ENCODE peak calls at places on chromosomes 12 and 14, in five cellular contexts. T is stomach, Q is suprapubic skin, F is HepG2, O is A549. W is an unnamed sample.
A peak's percentile ranks its signal among the peaks of the same experiment; 100 is the strongest.

GRCh38 chr12:132604108-132605054 is 6.0 kb downstream of the LRCOL1 start:
- DNase-seq in T (no peak), Q (no peak), F (no peak), O (no peak), W (no peak)

GRCh38 chr12:126432780-126433179 is 1367.5 kb downstream of the AACS start:
- DNase-seq in T (no peak), Q (no peak), F (no peak), O (no peak), W (no peak)

GRCh38 chr12:132078190-132078589 is 65.9 kb downstream of the DDX51 start:
- DNase-seq in T (no peak), Q (no peak), F (no peak), O (no peak), W (no peak)

GRCh38 chr14:94864421-94865195 is 94.7 kb upstream of the GSC start:
- DNase-seq in T (no peak), Q (no peak), F (no peak), O (no peak), W (no peak)

GRCh38 chr14:79600406-79600805 is 610.9 kb downstream of the DIO2 start:
- DNase-seq in T (no peak), Q (no peak), F (no peak), O (no peak), W (no peak)

GRCh38 chr14:30214456-30215090 is 286.9 kb upstream of the PRKD1 start:
- DNase-seq in T (no peak), Q (no peak), F (peak; percentile 75), O (peak; percentile 14), W (peak; percentile 24)

GRCh38 chr12:57215668-57216013 is 953 bp upstream of the NXPH4 start:
- DNase-seq in T (no peak), Q (no peak), F (no peak), O (no peak), W (no peak)

GRCh38 chr14:83347874-83348273 is 1814.2 kb upstream of the SEL1L start:
- DNase-seq in T (no peak), Q (no peak), F (no peak), O (no peak), W (no peak)

GRCh38 chr14:69281450-69282169 is 21.7 kb downstream of the GALNT16 start:
- DNase-seq in T (no peak), Q (no peak), F (no peak), O (no peak), W (no peak)

GRCh38 chr12:26135010-26135420 is 10.2 kb upstream of the BHLHE41 start:
- DNase-seq in T (peak; percentile 60), Q (no peak), F (no peak), O (no peak), W (peak; percentile 90)

GRCh38 chr12:46430340-46430948 is 57.9 kb upstream of the SLC38A2 start:
- DNase-seq in T (no peak), Q (no peak), F (peak; percentile 95), O (peak; percentile 74), W (no peak)

GRCh38 chr12:42099433-42099832 is 45.2 kb downstream of the GXYLT1 start:
- DNase-seq in T (no peak), Q (no peak), F (no peak), O (no peak), W (no peak)

GRCh38 chr12:29700761-29701481 is 82.8 kb downstream of the TMTC1 start:
- DNase-seq in T (no peak), Q (no peak), F (no peak), O (no peak), W (no peak)

GRCh38 chr14:103404920-103405319 is 19.7 kb downstream of the MARK3 start:
- DNase-seq in T (peak; percentile 74), Q (no peak), F (no peak), O (no peak), W (peak; percentile 89)

GRCh38 chr12:120006248-120006975 is 17.4 kb downstream of the BICDL1 start:
- DNase-seq in T (no peak), Q (no peak), F (no peak), O (no peak), W (no peak)

GRCh38 chr12:80494836-80495235 is 50.8 kb downstream of the PTPRQ start:
- DNase-seq in T (no peak), Q (no peak), F (no peak), O (no peak), W (no peak)

GRCh38 chr14:57835751-57836150 is 30.1 kb downstream of the SLC35F4 start:
- DNase-seq in T (no peak), Q (no peak), F (no peak), O (no peak), W (no peak)

GRCh38 chr12:52400906-52401305 is 5.2 kb downstream of the KRT82 start:
- DNase-seq in T (no peak), Q (no peak), F (no peak), O (no peak), W (no peak)

GRCh38 chr12:104743181-104743580 is 214.9 kb downstream of the SLC41A2 start:
- DNase-seq in T (no peak), Q (no peak), F (no peak), O (no peak), W (no peak)

GRCh38 chr12:75561921-75562320 is 50.5 kb upstream of the KRR1 start:
- DNase-seq in T (no peak), Q (no peak), F (no peak), O (no peak), W (no peak)

GRCh38 chr12:96233941-96234461 is 39.8 kb downstream of the ELK3 start:
- DNase-seq in T (peak; percentile 55), Q (peak; percentile 97), F (no peak), O (no peak), W (peak; percentile 66)

GRCh38 chr12:24414421-24414820 is 465.0 kb upstream of the SOX5 start:
- DNase-seq in T (no peak), Q (no peak), F (no peak), O (no peak), W (no peak)

GRCh38 chr12:26863515-26863914 is 30.5 kb upstream of the ITPR2 start:
- DNase-seq in T (no peak), Q (no peak), F (no peak), O (no peak), W (no peak)

GRCh38 chr14:65421201-65421981 is 8.9 kb downstream of the FUT8 start:
- DNase-seq in T (no peak), Q (no peak), F (no peak), O (no peak), W (no peak)
- TF ChIP-seq POLR2A in T (no peak), Q (no peak), F (no peak), O (no peak), W (no peak)

DNA sequence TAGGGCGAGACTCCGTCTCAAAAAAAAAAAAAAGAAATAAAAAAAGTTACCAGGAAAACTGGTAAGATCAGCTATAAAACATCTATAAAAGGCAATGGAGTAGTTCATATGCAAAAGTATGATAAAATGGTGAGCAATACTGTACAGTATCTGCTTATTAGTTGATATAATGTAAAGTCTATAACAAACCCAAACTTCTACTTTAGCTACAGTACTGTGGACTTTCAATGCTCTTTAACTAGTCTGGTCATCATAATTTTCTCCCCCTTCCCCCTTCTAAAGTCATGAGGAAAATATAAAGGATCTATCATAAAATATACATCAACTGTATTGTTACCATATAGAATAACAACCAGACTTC is 43.6 kb downstream of the MDM2 start:
- DNase-seq in T (no peak), Q (no peak), F (no peak), O (no peak), W (no peak)
- TF ChIP-seq POLR2A in T (no peak), Q (no peak), F (no peak), O (no peak), W (no peak)

GRCh38 chr14:23030936-23031335 is 3.8 kb downstream of the PSMB5 start:
- DNase-seq in T (no peak), Q (no peak), F (no peak), O (no peak), W (no peak)

GRCh38 chr14:23033801-23034497 is 751 bp downstream of the PSMB5 start:
- DNase-seq in T (no peak), Q (no peak), F (no peak), O (no peak), W (no peak)

GRCh38 chr14:23040100-23040499 is 1.9 kb upstream of the PSMB11 start:
- DNase-seq in T (no peak), Q (no peak), F (peak; percentile 68), O (no peak), W (no peak)

GRCh38 chr14:23035303-23036164 is 834 bp upstream of the PSMB5 start:
- DNase-seq in T (no peak), Q (no peak), F (no peak), O (no peak), W (no peak)

GRCh38 chr14:23034498-23035302 is at the start of gene PSMB5:
- DNase-seq in T (peak; percentile 91), Q (peak; percentile 94), F (peak; percentile 100), O (peak; percentile 98), W (peak; percentile 94)
- TF ChIP-seq POLR2A in T (no peak), Q (no peak), F (peak; percentile 98), O (peak; percentile 80), W (peak; percentile 69)

GRCh38 chr14:61749867-61750266 is 12.4 kb upstream of the SNAPC1 start:
- DNase-seq in T (no peak), Q (no peak), F (peak; percentile 45), O (peak; percentile 48), W (no peak)
- TF ChIP-seq POLR2A in T (no peak), Q (no peak), F (no peak), O (no peak), W (no peak)

DNA sequence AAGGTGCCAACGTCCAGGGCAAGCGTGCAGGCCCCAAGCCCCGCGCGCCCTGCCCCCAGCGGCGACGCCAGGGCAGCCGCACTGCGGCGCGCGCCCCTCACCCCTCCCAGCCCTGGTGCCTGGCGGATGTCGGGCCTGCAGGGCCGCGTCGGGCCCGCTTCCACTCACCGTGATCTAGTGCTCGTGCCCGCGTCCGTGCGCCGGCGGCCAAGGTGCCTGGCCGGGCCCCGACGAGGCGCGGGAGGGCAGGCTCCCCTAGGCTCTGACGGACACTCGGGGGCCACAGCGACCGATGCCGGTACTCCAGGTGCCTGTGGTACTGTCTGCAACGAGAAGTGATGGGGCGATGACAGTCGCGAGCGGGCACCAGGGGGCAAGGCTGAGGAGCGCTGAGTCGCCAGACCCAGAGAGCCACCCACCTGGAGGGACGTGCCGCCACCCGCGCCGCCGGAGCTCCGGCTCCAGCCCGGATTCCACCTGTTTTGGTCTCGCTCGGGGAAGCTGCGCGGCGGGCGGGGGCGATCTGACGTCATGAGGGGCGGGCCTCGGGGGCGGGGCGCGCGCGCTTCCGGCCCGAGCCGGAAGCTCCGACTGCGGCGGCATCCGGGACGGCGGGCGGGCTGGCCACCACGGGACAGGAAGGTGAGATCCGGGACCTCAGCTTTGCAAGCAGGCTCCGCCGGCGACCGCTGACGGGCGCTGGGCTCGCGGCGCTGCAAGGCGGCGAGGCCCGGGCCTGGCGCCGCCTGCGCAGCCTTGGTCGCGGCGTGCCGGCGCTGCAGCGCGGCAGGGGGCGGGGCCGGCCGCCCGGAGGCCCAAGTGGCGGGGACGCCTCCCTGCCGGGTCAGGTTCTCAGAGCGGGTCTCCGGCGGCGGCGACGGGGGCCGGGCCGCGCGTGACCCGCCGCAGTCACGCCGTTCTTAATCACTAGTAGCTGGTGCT is at the start of the genes LYSET and MOAP1:
- DNase-seq in T (peak; percentile 89), Q (peak; percentile 92), F (peak; percentile 79), O (peak; percentile 76), W (peak; percentile 90)
- TF ChIP-seq POLR2A in T (peak; percentile 76), Q (peak; percentile 44), F (peak; percentile 78), O (peak; percentile 67), W (peak; percentile 91)

GRCh38 chr12:40802656-40803055 is 110.4 kb downstream of the CNTN1 start:
- DNase-seq in T (no peak), Q (no peak), F (no peak), O (no peak), W (no peak)
- TF ChIP-seq POLR2A in T (no peak), Q (no peak), F (no peak), O (no peak), W (no peak)